ENCODE peak calls at places on chromosomes 13 and 19, in eight cellular contexts. One of them, this sample, is unnamed.

GRCh38 chr13:103130681-103131210 is 64.5 kb upstream of the SLC10A2 start:
- DNase-seq in fibroblast of mammary gland: no peak
- DNase-seq in ascending aorta: no peak
- DNase-seq in tibial nerve: no peak
- DNase-seq in heart left ventricle: no peak
- DNase-seq in left ventricle myocardium inferior: no peak
- DNase-seq in NB4: no peak
- DNase-seq in tibial artery: no peak
- DNase-seq in this sample: no peak

GRCh38 chr19:14138576-14139265 is 2.3 kb upstream of the ASF1B start:
- DNase-seq in fibroblast of mammary gland: peak
- DNase-seq in ascending aorta: no peak
- DNase-seq in tibial nerve: no peak
- DNase-seq in heart left ventricle: no peak
- DNase-seq in left ventricle myocardium inferior: no peak
- DNase-seq in NB4: no peak
- DNase-seq in tibial artery: no peak
- DNase-seq in this sample: peak

GRCh38 chr13:72886272-72887062 is 104.5 kb downstream of the PIBF1 start:
- DNase-seq in fibroblast of mammary gland: peak
- DNase-seq in ascending aorta: no peak
- DNase-seq in tibial nerve: no peak
- DNase-seq in heart left ventricle: no peak
- DNase-seq in left ventricle myocardium inferior: no peak
- DNase-seq in NB4: no peak
- DNase-seq in tibial artery: no peak
- DNase-seq in this sample: no peak

GRCh38 chr19:57165846-57166245 is 1.4 kb downstream of the DUXA start:
- DNase-seq in fibroblast of mammary gland: no peak
- DNase-seq in ascending aorta: no peak
- DNase-seq in tibial nerve: no peak
- DNase-seq in heart left ventricle: no peak
- DNase-seq in left ventricle myocardium inferior: no peak
- DNase-seq in NB4: no peak
- DNase-seq in tibial artery: no peak
- DNase-seq in this sample: no peak

GRCh38 chr19:44657211-44657921 is 13.7 kb downstream of the PVR start:
- DNase-seq in fibroblast of mammary gland: peak
- DNase-seq in ascending aorta: no peak
- DNase-seq in tibial nerve: peak
- DNase-seq in heart left ventricle: peak
- DNase-seq in left ventricle myocardium inferior: peak
- DNase-seq in NB4: peak
- DNase-seq in tibial artery: peak
- DNase-seq in this sample: peak

GRCh38 chr19:19062454-19063182 is 1.2 kb upstream of the SLC25A42 start:
- DNase-seq in fibroblast of mammary gland: peak
- DNase-seq in ascending aorta: no peak
- DNase-seq in tibial nerve: no peak
- DNase-seq in heart left ventricle: no peak
- DNase-seq in left ventricle myocardium inferior: no peak
- DNase-seq in NB4: peak
- DNase-seq in tibial artery: no peak
- DNase-seq in this sample: peak

GRCh38 chr19:10812902-10813404 is 23.1 kb downstream of the TMED1 start:
- DNase-seq in fibroblast of mammary gland: peak
- DNase-seq in ascending aorta: peak
- DNase-seq in tibial nerve: no peak
- DNase-seq in heart left ventricle: peak
- DNase-seq in left ventricle myocardium inferior: no peak
- DNase-seq in NB4: peak
- DNase-seq in tibial artery: peak
- DNase-seq in this sample: peak

GRCh38 chr13:74778946-74779345 is 644.7 kb upstream of the KLF12 start:
- DNase-seq in fibroblast of mammary gland: peak
- DNase-seq in ascending aorta: no peak
- DNase-seq in tibial nerve: no peak
- DNase-seq in heart left ventricle: no peak
- DNase-seq in left ventricle myocardium inferior: no peak
- DNase-seq in NB4: no peak
- DNase-seq in tibial artery: no peak
- DNase-seq in this sample: no peak

GRCh38 chr19:373391-374182 is 29.0 kb upstream of the MIER2 start:
- DNase-seq in fibroblast of mammary gland: no peak
- DNase-seq in ascending aorta: no peak
- DNase-seq in tibial nerve: no peak
- DNase-seq in heart left ventricle: no peak
- DNase-seq in left ventricle myocardium inferior: no peak
- DNase-seq in NB4: no peak
- DNase-seq in tibial artery: no peak
- DNase-seq in this sample: no peak

GRCh38 chr19:34926685-34927375 is at the start of gene ZNF30:
- DNase-seq in fibroblast of mammary gland: peak
- DNase-seq in ascending aorta: peak
- DNase-seq in tibial nerve: peak
- DNase-seq in heart left ventricle: peak
- DNase-seq in left ventricle myocardium inferior: peak
- DNase-seq in NB4: peak
- DNase-seq in tibial artery: peak
- DNase-seq in this sample: peak

GRCh38 chr19:56167064-56167578 is 8.7 kb upstream of the GALP start:
- DNase-seq in fibroblast of mammary gland: peak
- DNase-seq in ascending aorta: no peak
- DNase-seq in tibial nerve: no peak
- DNase-seq in heart left ventricle: no peak
- DNase-seq in left ventricle myocardium inferior: no peak
- DNase-seq in NB4: peak
- DNase-seq in tibial artery: no peak
- DNase-seq in this sample: no peak

GRCh38 chr13:31018511-31018910 is 86.1 kb downstream of the TEX26 start:
- DNase-seq in fibroblast of mammary gland: no peak
- DNase-seq in ascending aorta: no peak
- DNase-seq in tibial nerve: no peak
- DNase-seq in heart left ventricle: no peak
- DNase-seq in left ventricle myocardium inferior: no peak
- DNase-seq in NB4: no peak
- DNase-seq in tibial artery: no peak
- DNase-seq in this sample: no peak

GRCh38 chr13:45654633-45655349 is 39.3 kb upstream of the ERICH6B start:
- DNase-seq in fibroblast of mammary gland: no peak
- DNase-seq in ascending aorta: no peak
- DNase-seq in tibial nerve: no peak
- DNase-seq in heart left ventricle: no peak
- DNase-seq in left ventricle myocardium inferior: no peak
- DNase-seq in NB4: no peak
- DNase-seq in tibial artery: no peak
- DNase-seq in this sample: no peak

GRCh38 chr19:41415154-41415571 is 12.0 kb downstream of the B3GNT8 start:
- DNase-seq in fibroblast of mammary gland: no peak
- DNase-seq in ascending aorta: no peak
- DNase-seq in tibial nerve: no peak
- DNase-seq in heart left ventricle: no peak
- DNase-seq in left ventricle myocardium inferior: no peak
- DNase-seq in NB4: no peak
- DNase-seq in tibial artery: no peak
- DNase-seq in this sample: no peak

GRCh38 chr19:50551034-50551712 is 17.1 kb downstream of the LRRC4B start:
- DNase-seq in fibroblast of mammary gland: no peak
- DNase-seq in ascending aorta: no peak
- DNase-seq in tibial nerve: no peak
- DNase-seq in heart left ventricle: no peak
- DNase-seq in left ventricle myocardium inferior: no peak
- DNase-seq in NB4: no peak
- DNase-seq in tibial artery: no peak
- DNase-seq in this sample: no peak

GRCh38 chr19:5028229-5028886 is 59.4 kb downstream of the KDM4B start:
- DNase-seq in fibroblast of mammary gland: no peak
- DNase-seq in ascending aorta: no peak
- DNase-seq in tibial nerve: no peak
- DNase-seq in heart left ventricle: no peak
- DNase-seq in left ventricle myocardium inferior: no peak
- DNase-seq in NB4: no peak
- DNase-seq in tibial artery: no peak
- DNase-seq in this sample: no peak

GRCh38 chr19:4594199-4594598 is 34.7 kb upstream of the SEMA6B start:
- DNase-seq in fibroblast of mammary gland: peak
- DNase-seq in ascending aorta: no peak
- DNase-seq in tibial nerve: no peak
- DNase-seq in heart left ventricle: no peak
- DNase-seq in left ventricle myocardium inferior: no peak
- DNase-seq in NB4: no peak
- DNase-seq in tibial artery: no peak
- DNase-seq in this sample: no peak

GRCh38 chr13:93318538-93318937 is 91.9 kb downstream of the GPC6 start:
- DNase-seq in fibroblast of mammary gland: peak
- DNase-seq in ascending aorta: no peak
- DNase-seq in tibial nerve: no peak
- DNase-seq in heart left ventricle: no peak
- DNase-seq in left ventricle myocardium inferior: no peak
- DNase-seq in NB4: peak
- DNase-seq in tibial artery: no peak
- DNase-seq in this sample: no peak

DNA sequence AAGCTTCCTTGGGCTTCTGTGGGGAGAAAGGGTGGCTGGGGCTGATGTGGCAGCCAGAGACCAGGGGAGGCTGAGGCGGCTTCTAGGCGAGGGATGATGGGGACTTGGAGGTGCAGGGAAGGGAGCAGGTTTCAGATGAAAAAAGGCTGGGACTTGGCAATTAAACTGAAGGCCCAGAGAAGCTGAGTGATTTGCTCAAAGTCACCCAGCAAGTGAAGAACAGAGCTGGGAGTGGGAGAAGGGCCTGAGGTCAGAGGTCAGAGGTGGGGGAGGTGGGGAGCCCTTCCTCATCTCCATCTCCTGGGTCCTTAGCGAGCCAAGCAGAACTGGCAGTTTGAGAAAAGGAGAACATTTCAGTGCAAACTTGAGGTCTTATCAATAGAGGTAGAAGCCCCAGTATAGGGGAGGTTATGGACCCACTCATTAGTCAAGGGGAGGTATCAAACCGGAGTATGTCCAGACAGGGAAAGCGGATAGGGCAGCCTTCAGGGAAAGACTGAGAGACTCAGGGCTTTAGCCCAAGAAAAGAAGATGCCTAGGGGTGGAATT is 49.6 kb upstream of the NFIC start:
- DNase-seq in fibroblast of mammary gland: no peak
- DNase-seq in ascending aorta: no peak
- DNase-seq in tibial nerve: no peak
- DNase-seq in heart left ventricle: no peak
- DNase-seq in left ventricle myocardium inferior: no peak
- DNase-seq in NB4: no peak
- DNase-seq in tibial artery: no peak
- DNase-seq in this sample: no peak
- TF ChIP-seq CTCF in fibroblast of mammary gland: no peak
- TF ChIP-seq CTCF in ascending aorta: no peak
- TF ChIP-seq CTCF in tibial nerve: no peak
- TF ChIP-seq CTCF in heart left ventricle: no peak
- TF ChIP-seq CTCF in left ventricle myocardium inferior: no peak
- TF ChIP-seq CTCF in NB4: no peak
- TF ChIP-seq CTCF in tibial artery: no peak
- TF ChIP-seq CTCF in this sample: no peak

DNA sequence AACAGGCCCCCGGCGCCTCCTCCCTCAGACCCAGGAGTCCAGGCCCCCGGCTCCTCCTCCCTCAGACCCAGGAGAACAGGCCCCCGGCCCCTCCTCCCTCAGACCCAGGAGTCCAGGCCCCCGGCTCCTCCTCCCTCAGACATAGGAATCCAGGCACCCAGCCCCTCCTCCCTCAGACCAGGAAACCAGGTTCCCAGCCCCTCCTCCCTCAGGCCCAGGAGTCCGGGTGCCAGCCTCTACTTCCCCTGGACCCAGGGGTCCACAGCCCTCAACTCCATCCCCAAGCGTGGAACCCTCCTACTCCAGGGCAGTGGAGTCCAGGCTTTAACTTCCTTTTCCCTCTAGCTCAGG is 572 bp downstream of the TMC4 start:
- DNase-seq in fibroblast of mammary gland: no peak
- DNase-seq in ascending aorta: no peak
- DNase-seq in tibial nerve: no peak
- DNase-seq in heart left ventricle: peak
- DNase-seq in left ventricle myocardium inferior: no peak
- DNase-seq in NB4: no peak
- DNase-seq in tibial artery: no peak
- DNase-seq in this sample: no peak
- H3K4me3 ChIP-seq in fibroblast of mammary gland: no peak
- H3K4me3 ChIP-seq in ascending aorta: no peak
- H3K4me3 ChIP-seq in tibial nerve: peak
- H3K4me3 ChIP-seq in heart left ventricle: no peak
- H3K4me3 ChIP-seq in left ventricle myocardium inferior: peak
- H3K4me3 ChIP-seq in NB4: no peak
- H3K4me3 ChIP-seq in tibial artery: no peak
- H3K4me3 ChIP-seq in this sample: no peak

DNA sequence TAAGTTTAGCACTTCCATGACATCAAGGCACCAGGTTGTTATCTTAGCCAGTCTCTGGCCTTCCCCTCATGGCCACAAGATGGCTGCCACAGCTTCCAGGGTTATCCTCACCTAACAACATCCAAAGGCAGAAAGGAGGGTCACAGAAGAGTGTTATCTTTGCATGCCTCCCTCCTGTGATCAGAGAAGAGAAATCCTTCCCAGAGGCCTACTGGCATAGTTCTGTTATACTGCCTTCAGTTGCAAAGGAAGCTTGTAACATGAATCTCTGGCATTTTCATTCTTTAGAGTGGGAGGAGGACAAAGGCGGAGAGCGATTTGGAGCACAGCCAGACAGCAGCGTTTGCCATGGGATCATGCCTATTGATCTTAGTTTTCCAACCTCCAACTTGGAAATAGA is 135.6 kb downstream of the DNAJC15 start:
- DNase-seq in fibroblast of mammary gland: peak
- DNase-seq in ascending aorta: no peak
- DNase-seq in tibial nerve: no peak
- DNase-seq in heart left ventricle: no peak
- DNase-seq in left ventricle myocardium inferior: no peak
- DNase-seq in NB4: no peak
- DNase-seq in tibial artery: no peak
- DNase-seq in this sample: peak
- TF ChIP-seq CTCF in fibroblast of mammary gland: peak
- TF ChIP-seq CTCF in ascending aorta: no peak
- TF ChIP-seq CTCF in tibial nerve: no peak
- TF ChIP-seq CTCF in heart left ventricle: no peak
- TF ChIP-seq CTCF in left ventricle myocardium inferior: no peak
- TF ChIP-seq CTCF in NB4: no peak
- TF ChIP-seq CTCF in tibial artery: no peak
- TF ChIP-seq CTCF in this sample: peak

GRCh38 chr19:46635920-46636761 is at the start of gene GNG8:
- DNase-seq in fibroblast of mammary gland: no peak
- DNase-seq in ascending aorta: no peak
- DNase-seq in tibial nerve: no peak
- DNase-seq in heart left ventricle: no peak
- DNase-seq in left ventricle myocardium inferior: no peak
- DNase-seq in NB4: no peak
- DNase-seq in tibial artery: no peak
- DNase-seq in this sample: no peak
- H3K4me3 ChIP-seq in fibroblast of mammary gland: no peak
- H3K4me3 ChIP-seq in ascending aorta: no peak
- H3K4me3 ChIP-seq in tibial nerve: no peak
- H3K4me3 ChIP-seq in heart left ventricle: no peak
- H3K4me3 ChIP-seq in left ventricle myocardium inferior: no peak
- H3K4me3 ChIP-seq in NB4: no peak
- H3K4me3 ChIP-seq in tibial artery: no peak
- H3K4me3 ChIP-seq in this sample: no peak

This sample was measured in astrocyte of the spinal cord.